ENCODE peak calls at places on chromosomes 12 and 14, in six cellular contexts. One of them, this sample, is unnamed.

GRCh38 chr12:132402831-132403416 is 73.5 kb upstream of the GALNT9 start:
- DNase-seq in neural progenitor cell: no peak
- DNase-seq in CD8-positive, alpha-beta T cell: no peak
- DNase-seq in colonic mucosa: no peak
- DNase-seq in fibroblast of lung: no peak
- DNase-seq in retinal pigment epithelial cell: no peak
- DNase-seq in this sample: no peak

GRCh38 chr14:101069666-101070362 is 166.3 kb upstream of the RTL1 start:
- DNase-seq in neural progenitor cell: no peak
- DNase-seq in CD8-positive, alpha-beta T cell: no peak
- DNase-seq in colonic mucosa: no peak
- DNase-seq in fibroblast of lung: no peak
- DNase-seq in retinal pigment epithelial cell: no peak
- DNase-seq in this sample: no peak

GRCh38 chr14:57389646-57390036 is 745 bp upstream of the NAA30 start:
- DNase-seq in neural progenitor cell: no peak
- DNase-seq in CD8-positive, alpha-beta T cell: no peak
- DNase-seq in colonic mucosa: no peak
- DNase-seq in fibroblast of lung: no peak
- DNase-seq in retinal pigment epithelial cell: no peak
- DNase-seq in this sample: no peak

GRCh38 chr12:60191676-60192359 is 596.0 kb downstream of the SLC16A7 start:
- DNase-seq in neural progenitor cell: no peak
- DNase-seq in CD8-positive, alpha-beta T cell: no peak
- DNase-seq in colonic mucosa: no peak
- DNase-seq in fibroblast of lung: peak
- DNase-seq in retinal pigment epithelial cell: no peak
- DNase-seq in this sample: no peak

GRCh38 chr12:66964629-66965028 is 285.8 kb upstream of the GRIP1 start:
- DNase-seq in neural progenitor cell: no peak
- DNase-seq in CD8-positive, alpha-beta T cell: peak
- DNase-seq in colonic mucosa: no peak
- DNase-seq in fibroblast of lung: no peak
- DNase-seq in retinal pigment epithelial cell: peak
- DNase-seq in this sample: peak

GRCh38 chr14:59464651-59465569 is at the start of gene GPR135:
- DNase-seq in neural progenitor cell: peak
- DNase-seq in CD8-positive, alpha-beta T cell: peak
- DNase-seq in colonic mucosa: peak
- DNase-seq in fibroblast of lung: peak
- DNase-seq in retinal pigment epithelial cell: no peak
- DNase-seq in this sample: no peak

GRCh38 chr12:50246873-50247612 is 36.3 kb downstream of the LIMA1 start:
- DNase-seq in neural progenitor cell: no peak
- DNase-seq in CD8-positive, alpha-beta T cell: no peak
- DNase-seq in colonic mucosa: peak
- DNase-seq in fibroblast of lung: peak
- DNase-seq in retinal pigment epithelial cell: peak
- DNase-seq in this sample: peak

GRCh38 chr12:132523576-132524331 is 33.8 kb downstream of the FBRSL1 start:
- DNase-seq in neural progenitor cell: peak
- DNase-seq in CD8-positive, alpha-beta T cell: peak
- DNase-seq in colonic mucosa: peak
- DNase-seq in fibroblast of lung: peak
- DNase-seq in retinal pigment epithelial cell: peak
- DNase-seq in this sample: no peak

GRCh38 chr12:47905313-47905730 is 528 bp upstream of the VDR start:
- DNase-seq in neural progenitor cell: no peak
- DNase-seq in CD8-positive, alpha-beta T cell: no peak
- DNase-seq in colonic mucosa: peak
- DNase-seq in fibroblast of lung: no peak
- DNase-seq in retinal pigment epithelial cell: no peak
- DNase-seq in this sample: peak

GRCh38 chr14:53295985-53296582 is 143.0 kb upstream of the DDHD1 start:
- DNase-seq in neural progenitor cell: peak
- DNase-seq in CD8-positive, alpha-beta T cell: no peak
- DNase-seq in colonic mucosa: no peak
- DNase-seq in fibroblast of lung: peak
- DNase-seq in retinal pigment epithelial cell: no peak
- DNase-seq in this sample: no peak

GRCh38 chr14:79411403-79412174 is 799.7 kb downstream of the DIO2 start:
- DNase-seq in neural progenitor cell: no peak
- DNase-seq in CD8-positive, alpha-beta T cell: no peak
- DNase-seq in colonic mucosa: no peak
- DNase-seq in fibroblast of lung: no peak
- DNase-seq in retinal pigment epithelial cell: no peak
- DNase-seq in this sample: no peak

GRCh38 chr12:105640780-105641179 is 310.3 kb downstream of the C12orf75 start:
- DNase-seq in neural progenitor cell: peak
- DNase-seq in CD8-positive, alpha-beta T cell: no peak
- DNase-seq in colonic mucosa: no peak
- DNase-seq in fibroblast of lung: no peak
- DNase-seq in retinal pigment epithelial cell: no peak
- DNase-seq in this sample: no peak

GRCh38 chr14:103519837-103520212 is 2.8 kb downstream of the CKB start:
- DNase-seq in neural progenitor cell: no peak
- DNase-seq in CD8-positive, alpha-beta T cell: no peak
- DNase-seq in colonic mucosa: no peak
- DNase-seq in fibroblast of lung: no peak
- DNase-seq in retinal pigment epithelial cell: no peak
- DNase-seq in this sample: no peak

GRCh38 chr14:21268612-21269251 is 510 bp downstream of the HNRNPC start:
- DNase-seq in neural progenitor cell: peak
- DNase-seq in CD8-positive, alpha-beta T cell: no peak
- DNase-seq in colonic mucosa: peak
- DNase-seq in fibroblast of lung: peak
- DNase-seq in retinal pigment epithelial cell: peak
- DNase-seq in this sample: peak

GRCh38 chr12:103801709-103802585 is 39.1 kb downstream of the NT5DC3 start:
- DNase-seq in neural progenitor cell: no peak
- DNase-seq in CD8-positive, alpha-beta T cell: no peak
- DNase-seq in colonic mucosa: no peak
- DNase-seq in fibroblast of lung: peak
- DNase-seq in retinal pigment epithelial cell: peak
- DNase-seq in this sample: peak

GRCh38 chr12:76622351-76622750 is 62.8 kb upstream of the OSBPL8 start:
- DNase-seq in neural progenitor cell: no peak
- DNase-seq in CD8-positive, alpha-beta T cell: no peak
- DNase-seq in colonic mucosa: no peak
- DNase-seq in fibroblast of lung: no peak
- DNase-seq in retinal pigment epithelial cell: no peak
- DNase-seq in this sample: no peak

GRCh38 chr12:121590476-121591143 is 9.8 kb upstream of the KDM2B start:
- DNase-seq in neural progenitor cell: peak
- DNase-seq in CD8-positive, alpha-beta T cell: peak
- DNase-seq in colonic mucosa: no peak
- DNase-seq in fibroblast of lung: peak
- DNase-seq in retinal pigment epithelial cell: no peak
- DNase-seq in this sample: no peak

GRCh38 chr12:55697686-55698085 is 10.0 kb downstream of the ITGA7 start:
- DNase-seq in neural progenitor cell: no peak
- DNase-seq in CD8-positive, alpha-beta T cell: no peak
- DNase-seq in colonic mucosa: no peak
- DNase-seq in fibroblast of lung: no peak
- DNase-seq in retinal pigment epithelial cell: no peak
- DNase-seq in this sample: no peak

GRCh38 chr14:95334044-95334443 is 14.3 kb upstream of the CLMN start:
- DNase-seq in neural progenitor cell: no peak
- DNase-seq in CD8-positive, alpha-beta T cell: no peak
- DNase-seq in colonic mucosa: no peak
- DNase-seq in fibroblast of lung: no peak
- DNase-seq in retinal pigment epithelial cell: no peak
- DNase-seq in this sample: no peak

GRCh38 chr14:27372771-27373170 is 774.9 kb upstream of the NOVA1 start:
- DNase-seq in neural progenitor cell: no peak
- DNase-seq in CD8-positive, alpha-beta T cell: no peak
- DNase-seq in colonic mucosa: no peak
- DNase-seq in fibroblast of lung: no peak
- DNase-seq in retinal pigment epithelial cell: no peak
- DNase-seq in this sample: no peak

GRCh38 chr12:111396726-111397445 is 8.8 kb upstream of the SH2B3 start:
- DNase-seq in neural progenitor cell: peak
- DNase-seq in CD8-positive, alpha-beta T cell: peak
- DNase-seq in colonic mucosa: peak
- DNase-seq in fibroblast of lung: peak
- DNase-seq in retinal pigment epithelial cell: peak
- DNase-seq in this sample: no peak
- H3K4me3 ChIP-seq in neural progenitor cell: no peak
- H3K4me3 ChIP-seq in CD8-positive, alpha-beta T cell: peak
- H3K4me3 ChIP-seq in colonic mucosa: no peak
- H3K4me3 ChIP-seq in fibroblast of lung: no peak
- H3K4me3 ChIP-seq in retinal pigment epithelial cell: peak
- H3K4me3 ChIP-seq in this sample: no peak

DNA sequence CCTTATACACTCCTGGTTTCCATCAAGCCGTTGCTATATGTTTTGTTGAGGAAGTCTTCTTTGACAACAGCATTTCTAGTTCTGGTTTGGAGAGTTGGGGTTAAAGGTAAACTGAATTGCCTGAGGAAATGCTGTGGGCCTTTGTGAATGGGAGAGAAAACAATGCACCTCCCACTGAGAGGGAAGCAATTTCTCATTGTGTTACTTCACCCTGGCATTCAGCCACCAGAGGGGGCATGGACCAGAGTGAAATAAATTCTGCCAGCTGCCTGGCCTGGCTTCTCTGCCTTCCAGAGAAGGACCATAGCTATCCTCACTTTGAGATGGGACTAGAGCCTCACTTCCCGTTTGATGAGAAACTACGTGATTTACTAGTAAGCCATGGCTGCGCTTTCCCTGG is 475.3 kb downstream of the EGLN3 start:
- DNase-seq in neural progenitor cell: peak
- DNase-seq in CD8-positive, alpha-beta T cell: no peak
- DNase-seq in colonic mucosa: peak
- DNase-seq in fibroblast of lung: peak
- DNase-seq in retinal pigment epithelial cell: no peak
- DNase-seq in this sample: peak
- TF ChIP-seq CTCF in neural progenitor cell: peak
- TF ChIP-seq CTCF in CD8-positive, alpha-beta T cell: no peak
- TF ChIP-seq CTCF in colonic mucosa: peak
- TF ChIP-seq CTCF in fibroblast of lung: no peak
- TF ChIP-seq CTCF in retinal pigment epithelial cell: peak
- TF ChIP-seq CTCF in this sample: peak

DNA sequence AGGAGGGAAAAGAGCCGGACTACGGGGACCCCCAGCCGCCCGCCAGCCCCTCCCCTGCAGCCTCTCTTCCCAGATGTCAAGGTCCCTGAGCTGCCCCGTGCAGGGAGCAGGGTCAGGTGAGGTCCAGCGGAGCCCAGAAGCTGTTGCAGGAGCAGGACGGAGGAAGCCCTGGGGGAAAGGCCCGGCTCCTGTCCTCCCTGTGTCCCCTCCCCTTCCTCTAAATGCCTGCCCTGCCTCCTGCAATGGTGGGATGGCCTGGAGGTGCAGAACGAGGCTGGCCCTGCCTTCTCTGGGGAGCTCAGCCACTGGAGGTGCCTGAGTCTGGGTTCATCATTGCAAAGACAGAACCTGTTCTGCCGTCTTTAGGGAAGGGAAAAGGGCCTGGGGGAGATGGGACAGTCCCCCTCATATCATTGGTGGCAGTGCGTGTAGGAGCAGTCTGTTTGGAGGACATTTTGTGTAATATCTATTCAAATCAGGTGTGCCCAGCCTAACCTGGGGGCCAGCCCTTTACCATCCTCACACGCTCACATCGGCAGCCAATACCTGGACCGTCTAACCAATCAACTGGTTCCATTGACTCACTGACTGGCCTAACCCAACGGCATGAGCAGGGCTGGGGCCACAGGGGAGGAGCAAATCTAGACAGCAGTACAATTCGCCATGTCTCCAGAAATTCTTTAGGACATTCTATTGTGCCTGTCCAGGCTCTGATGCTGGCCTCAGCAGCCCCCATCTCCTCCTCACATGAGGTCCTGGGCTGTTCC is 364.1 kb upstream of the SFSWAP start:
- DNase-seq in neural progenitor cell: no peak
- DNase-seq in CD8-positive, alpha-beta T cell: no peak
- DNase-seq in colonic mucosa: no peak
- DNase-seq in fibroblast of lung: no peak
- DNase-seq in retinal pigment epithelial cell: no peak
- DNase-seq in this sample: no peak
- H3K4me3 ChIP-seq in neural progenitor cell: no peak
- H3K4me3 ChIP-seq in CD8-positive, alpha-beta T cell: no peak
- H3K4me3 ChIP-seq in colonic mucosa: no peak
- H3K4me3 ChIP-seq in fibroblast of lung: no peak
- H3K4me3 ChIP-seq in retinal pigment epithelial cell: no peak
- H3K4me3 ChIP-seq in this sample: no peak

DNA sequence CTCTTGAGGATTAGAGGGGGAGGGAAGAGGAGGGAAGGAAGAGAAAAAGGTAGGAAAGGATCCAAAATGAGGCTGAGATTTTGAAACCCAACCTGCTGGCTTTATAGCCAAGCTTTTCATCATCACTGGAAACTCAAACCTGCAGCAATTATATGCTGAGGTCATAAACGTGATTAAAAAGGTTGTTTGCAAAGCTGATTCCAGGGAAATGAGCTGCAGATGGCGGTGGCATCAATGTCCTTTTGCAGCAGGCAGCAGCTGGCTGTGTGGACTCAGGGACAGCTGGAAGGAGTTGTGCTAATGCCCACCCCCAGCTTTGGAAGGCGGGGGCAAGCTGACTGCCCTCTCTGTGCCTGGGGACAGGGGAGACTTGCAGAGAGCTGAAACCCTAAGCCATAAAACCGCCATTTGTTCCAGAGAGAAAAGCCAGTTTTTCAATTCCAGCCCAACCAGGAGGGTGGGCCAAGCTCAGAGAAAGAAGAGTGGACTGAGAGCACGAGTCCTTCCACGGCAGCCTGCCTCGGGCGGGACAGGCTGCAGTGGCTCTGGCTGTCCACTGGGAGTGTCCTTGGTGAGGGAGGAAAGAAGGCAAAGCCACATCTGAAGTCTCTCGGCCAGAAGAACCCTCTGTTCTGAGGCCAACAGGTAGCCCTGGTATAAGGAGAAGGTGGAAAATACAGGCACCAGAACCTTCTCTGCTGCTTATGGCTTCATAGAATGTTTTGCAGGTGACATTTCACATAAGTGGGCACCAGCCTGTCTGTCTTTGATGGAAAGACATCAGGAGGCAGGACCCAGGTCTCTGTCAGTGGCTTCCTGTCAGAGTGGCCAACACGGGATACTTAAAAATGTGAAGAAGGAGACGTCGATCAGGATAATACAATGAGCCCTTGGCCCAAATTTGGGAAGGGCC is 90.7 kb downstream of the SINHCAF start:
- DNase-seq in neural progenitor cell: peak
- DNase-seq in CD8-positive, alpha-beta T cell: no peak
- DNase-seq in colonic mucosa: peak
- DNase-seq in fibroblast of lung: peak
- DNase-seq in retinal pigment epithelial cell: no peak
- DNase-seq in this sample: no peak
- TF ChIP-seq CTCF in neural progenitor cell: peak
- TF ChIP-seq CTCF in CD8-positive, alpha-beta T cell: no peak
- TF ChIP-seq CTCF in colonic mucosa: peak
- TF ChIP-seq CTCF in fibroblast of lung: peak
- TF ChIP-seq CTCF in retinal pigment epithelial cell: peak
- TF ChIP-seq CTCF in this sample: peak

DNA sequence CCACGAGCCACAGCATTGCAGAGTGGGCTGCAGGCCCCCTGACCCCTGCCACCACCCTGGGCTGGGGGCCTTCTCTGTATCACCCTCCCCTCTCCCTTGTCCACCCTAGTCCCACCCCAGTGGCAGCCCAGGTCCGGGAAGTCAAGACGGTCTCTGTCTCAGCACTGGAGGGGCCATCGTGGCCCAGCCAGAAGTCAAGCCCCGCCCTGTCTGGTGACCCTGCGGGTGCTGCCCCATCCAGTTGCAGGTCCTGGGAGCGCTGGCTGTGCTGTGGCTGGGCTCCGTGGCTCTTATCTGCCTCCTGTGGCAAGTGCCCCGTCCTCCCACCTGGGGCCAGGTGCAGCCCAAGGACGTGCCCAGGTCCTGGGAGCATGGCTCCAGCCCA is 2.7 kb downstream of the PLD4 start:
- DNase-seq in neural progenitor cell: no peak
- DNase-seq in CD8-positive, alpha-beta T cell: no peak
- DNase-seq in colonic mucosa: no peak
- DNase-seq in fibroblast of lung: no peak
- DNase-seq in retinal pigment epithelial cell: no peak
- DNase-seq in this sample: no peak
- H3K4me3 ChIP-seq in neural progenitor cell: no peak
- H3K4me3 ChIP-seq in CD8-positive, alpha-beta T cell: no peak
- H3K4me3 ChIP-seq in colonic mucosa: no peak
- H3K4me3 ChIP-seq in fibroblast of lung: no peak
- H3K4me3 ChIP-seq in retinal pigment epithelial cell: no peak
- H3K4me3 ChIP-seq in this sample: no peak

This sample was measured in kidney epithelial cell.